ENCODE peak calls at places on chromosomes 1 and 21, in eight cellular contexts. O is brain microvascular endothelial cell; G is stomach; I is CD8-positive, alpha-beta T cell; Y is AG04450; L is fibroblast of lung; R is body of pancreas; B is mesenchymal stem cell. H is an unnamed sample.

GRCh38 chr1:154158307-154159125 is 3.6 kb upstream of the NUP210L start:
- DNase-seq in G (no peak), L (no peak), R (no peak), B (no peak), O (no peak), I (no peak), Y (no peak), H (no peak)

GRCh38 chr1:8179132-8179793 is 138.7 kb upstream of the SLC45A1 start:
- DNase-seq in L (no peak), Y (no peak), I (no peak), B (no peak), G (no peak), O (no peak), R (no peak), H (no peak)

GRCh38 chr1:53276153-53276901 is 38.0 kb upstream of the MAGOH start:
- DNase-seq in I (no peak), R (no peak), O (no peak), Y (no peak), G (no peak), L (no peak), B (no peak), H (no peak)

GRCh38 chr1:110187139-110187890 is 22.8 kb upstream of the KCNC4 start:
- DNase-seq in I (no peak), L (peak), Y (no peak), G (no peak), O (peak), B (no peak), R (no peak), H (no peak)

GRCh38 chr1:70487910-70488665 is 77.0 kb downstream of the CTH start:
- DNase-seq in G (no peak), Y (no peak), L (peak), O (peak), B (peak), R (peak), I (no peak), H (peak)

GRCh38 chr1:188669715-188670114 is 1807.9 kb downstream of the BRINP3 start:
- DNase-seq in G (no peak), O (no peak), B (peak), R (no peak), Y (peak), L (peak), I (no peak), H (peak)

GRCh38 chr1:230278871-230279582 is 147.1 kb downstream of the PGBD5 start:
- DNase-seq in I (no peak), G (no peak), L (no peak), B (no peak), Y (no peak), O (no peak), R (no peak), H (no peak)

GRCh38 chr1:48236716-48237470 is 14.4 kb downstream of the SLC5A9 start:
- DNase-seq in G (no peak), I (no peak), B (peak), O (peak), R (no peak), L (peak), Y (no peak), H (peak)

GRCh38 chr21:39314155-39315027 is 959 bp upstream of the BRWD1 start:
- DNase-seq in G (peak), I (peak), R (peak), O (peak), L (peak), B (peak), Y (no peak), H (peak)

GRCh38 chr1:76240321-76240720 is 165.8 kb downstream of the ST6GALNAC3 start:
- DNase-seq in R (no peak), Y (no peak), I (no peak), O (no peak), G (no peak), B (no peak), L (peak), H (no peak)

GRCh38 chr1:61170328-61171238 is 88.2 kb downstream of the NFIA start:
- DNase-seq in B (no peak), Y (no peak), L (peak), R (no peak), G (no peak), O (no peak), I (no peak), H (no peak)

GRCh38 chr1:21888500-21888899 is 48.6 kb downstream of the HSPG2 start:
- DNase-seq in I (no peak), B (no peak), G (no peak), Y (no peak), R (no peak), L (no peak), O (no peak), H (no peak)

GRCh38 chr21:33047231-33047630 is 21.5 kb downstream of the OLIG2 start:
- DNase-seq in Y (peak), L (peak), R (no peak), B (no peak), I (no peak), O (no peak), G (no peak), H (peak)

GRCh38 chr21:42263591-42264131 is 44.7 kb downstream of the ABCG1 start:
- DNase-seq in I (no peak), B (no peak), Y (no peak), R (peak), G (no peak), O (no peak), L (no peak), H (no peak)

GRCh38 chr1:110209715-110210603 is at the start of gene KCNC4:
- DNase-seq in B (peak), L (peak), R (peak), I (peak), Y (no peak), G (peak), O (peak), H (peak)

GRCh38 chr1:67804710-67805109 is 28.6 kb downstream of the GNG12 start:
- DNase-seq in R (no peak), Y (no peak), B (no peak), O (no peak), G (no peak), L (no peak), I (no peak), H (no peak)

GRCh38 chr1:237875291-237875690 is 15.4 kb downstream of the ZP4 start:
- DNase-seq in G (no peak), Y (no peak), B (peak), O (no peak), I (no peak), R (no peak), L (peak), H (no peak)

GRCh38 chr1:21123287-21123961 is 53.3 kb downstream of the EIF4G3 start:
- DNase-seq in G (no peak), B (peak), O (no peak), R (no peak), Y (no peak), L (peak), I (no peak), H (no peak)

GRCh38 chr21:31490471-31490870 is 146.4 kb upstream of the TIAM1 start:
- DNase-seq in O (no peak), G (no peak), Y (no peak), L (no peak), I (no peak), R (no peak), B (peak), H (peak)

GRCh38 chr1:78009836-78010235 is 5.1 kb downstream of the DNAJB4 start:
- DNase-seq in I (no peak), R (no peak), Y (no peak), L (peak), G (no peak), O (no peak), B (peak), H (no peak)
- H3K4me3 ChIP-seq in I (no peak), R (no peak), Y (no peak), L (peak), G (peak), O (no peak), B (no peak), H (no peak)

DNA sequence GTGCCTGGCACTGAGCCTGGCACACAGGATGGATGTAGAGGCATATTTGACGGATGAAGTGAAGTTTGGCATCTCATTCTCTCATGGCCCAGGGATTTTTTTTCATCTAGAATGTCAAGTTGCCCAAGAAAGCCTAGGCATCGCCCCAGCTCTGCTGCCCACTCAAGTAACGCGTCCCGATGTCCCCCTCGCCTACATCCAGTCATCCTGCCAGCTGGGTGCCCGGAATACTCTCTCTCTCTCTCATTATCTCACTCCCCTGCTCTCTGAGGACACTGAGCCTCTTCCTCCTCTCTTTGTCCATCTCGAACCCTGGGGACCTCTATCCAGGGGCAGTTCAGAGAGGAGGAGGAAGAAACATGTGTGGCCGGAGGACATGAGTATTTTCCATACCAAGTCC is 142.3 kb upstream of the ZC3H12A start:
- DNase-seq in L (no peak), R (no peak), I (no peak), Y (no peak), G (no peak), O (no peak), B (no peak), H (no peak)
- H3K27ac ChIP-seq in L (no peak), R (no peak), I (no peak), Y (no peak), G (no peak), O (no peak), B (no peak), H (no peak)

GRCh38 chr1:201705389-201705788 is 123.6 kb upstream of the IPO9 start:
- DNase-seq in O (no peak), R (no peak), I (no peak), L (no peak), Y (no peak), B (no peak), G (no peak), H (no peak)

GRCh38 chr1:201701831-201702230 is 127.1 kb upstream of the IPO9 start:
- DNase-seq in I (no peak), O (no peak), L (no peak), Y (no peak), G (no peak), B (no peak), R (no peak), H (no peak)

GRCh38 chr1:201702936-201703335 is 126.0 kb upstream of the IPO9 start:
- DNase-seq in G (no peak), Y (no peak), R (peak), L (peak), B (peak), I (no peak), O (no peak), H (peak)

GRCh38 chr1:201704439-201704792 is 124.5 kb upstream of the IPO9 start:
- DNase-seq in G (no peak), R (no peak), L (no peak), I (no peak), O (no peak), Y (no peak), B (no peak), H (no peak)

GRCh38 chr1:201703646-201704438 is 125.1 kb upstream of the IPO9 start:
- DNase-seq in G (peak), I (peak), L (peak), B (peak), O (peak), R (peak), Y (no peak), H (peak)
- H3K4me3 ChIP-seq in G (no peak), I (no peak), L (no peak), B (no peak), O (no peak), R (no peak), Y (no peak), H (no peak)

DNA sequence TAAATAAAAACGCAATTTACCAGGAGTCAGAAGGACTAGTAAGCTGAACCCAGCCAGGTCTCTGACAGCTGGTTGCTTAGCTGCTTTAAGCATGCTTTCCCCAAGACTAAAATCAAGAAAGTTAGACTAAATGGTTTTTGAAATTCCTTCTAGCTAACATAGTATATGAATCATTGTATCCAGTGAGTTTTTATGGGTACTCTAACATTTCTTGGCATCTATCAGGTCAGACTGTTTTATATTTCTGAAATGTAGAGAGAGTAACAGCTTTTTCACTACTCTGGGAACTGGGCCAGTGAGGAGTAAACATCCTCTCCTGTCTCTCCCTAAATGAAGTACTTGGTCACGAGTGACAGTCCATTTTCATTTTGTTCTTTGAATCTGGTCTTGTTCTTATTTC is 47.4 kb downstream of the PKN2 start:
- DNase-seq in G (no peak), R (peak), L (peak), O (peak), I (no peak), Y (peak), B (peak), H (peak)
- H3K27ac ChIP-seq in G (peak), R (peak), L (peak), O (peak), I (no peak), Y (no peak), B (peak), H (no peak)

GRCh38 chr1:80919426-80919825 is 881.3 kb upstream of the ADGRL2 start:
- DNase-seq in R (no peak), L (no peak), B (no peak), Y (no peak), O (no peak), G (no peak), I (no peak), H (no peak)

GRCh38 chr1:80917225-80917624 is 883.5 kb upstream of the ADGRL2 start:
- DNase-seq in O (no peak), Y (no peak), G (no peak), L (no peak), I (no peak), R (no peak), B (peak), H (no peak)

GRCh38 chr1:80915491-80915890 is 885.2 kb upstream of the ADGRL2 start:
- DNase-seq in L (no peak), R (no peak), Y (no peak), I (no peak), G (no peak), B (no peak), O (no peak), H (no peak)

GRCh38 chr1:80917826-80918225 is 882.9 kb upstream of the ADGRL2 start:
- DNase-seq in R (no peak), B (peak), L (no peak), O (no peak), I (no peak), Y (no peak), G (no peak), H (peak)

GRCh38 chr1:80918365-80918764 is 882.4 kb upstream of the ADGRL2 start:
- DNase-seq in L (no peak), G (no peak), B (peak), R (no peak), I (no peak), O (no peak), Y (no peak), H (no peak)
- H3K4me3 ChIP-seq in L (no peak), G (no peak), B (no peak), R (no peak), I (no peak), O (no peak), Y (no peak), H (no peak)

GRCh38 chr1:91735266-91735845 is 150.6 kb downstream of the TGFBR3 start:
- DNase-seq in L (no peak), R (no peak), Y (no peak), O (no peak), G (no peak), B (no peak), I (no peak), H (no peak)
- H3K27ac ChIP-seq in L (no peak), R (no peak), Y (no peak), O (no peak), G (peak), B (no peak), I (no peak), H (no peak)

DNA sequence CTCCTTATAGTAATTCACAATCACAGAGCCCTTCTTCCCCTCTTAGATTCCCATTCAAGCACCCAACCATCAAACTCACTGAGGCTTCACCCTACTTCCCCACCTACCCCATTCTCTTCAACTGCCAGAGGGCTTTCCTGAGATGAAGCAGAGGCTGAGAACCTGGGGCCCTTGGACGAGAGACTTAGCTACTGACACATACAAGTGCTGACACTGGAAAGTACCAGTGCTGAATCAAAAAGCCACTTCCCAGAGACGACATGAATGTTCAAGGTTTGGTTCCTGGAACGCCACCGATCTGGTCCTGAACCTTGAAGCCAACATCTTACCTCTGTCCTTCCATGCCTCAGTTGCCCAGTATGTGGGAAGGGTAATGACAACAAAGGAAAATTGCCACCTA is 16.6 kb upstream of the RAP1A start:
- DNase-seq in Y (no peak), I (no peak), R (no peak), B (no peak), O (no peak), G (no peak), L (no peak), H (no peak)
- H3K4me3 ChIP-seq in Y (no peak), I (no peak), R (no peak), B (no peak), O (no peak), G (no peak), L (no peak), H (no peak)

GRCh38 chr21:25911730-25912401 is 177.1 kb downstream of the GABPA start:
- DNase-seq in Y (no peak), G (peak), L (peak), R (peak), B (no peak), I (no peak), O (no peak), H (no peak)
- H3K27ac ChIP-seq in Y (no peak), G (no peak), L (no peak), R (no peak), B (no peak), I (no peak), O (no peak), H (no peak)

H was measured in SJCRH30.